ENCODE peak calls at places on chromosomes 2 and 18, in six cellular contexts. B is esophagus squamous epithelium, Q is sigmoid colon, W is breast epithelium, H is IMR-90, Z is mucosa of descending colon. M is an unnamed sample.

GRCh38 chr2:204795156-204795555 is 249.9 kb downstream of the PARD3B start:
- DNase-seq in H (peak; percentile 68), B (no peak), W (no peak), Z (no peak), Q (no peak), M (peak; percentile 60)

GRCh38 chr2:237410949-237411635 is 2.9 kb downstream of the COL6A3 start:
- DNase-seq in Q (peak; percentile 74), Z (no peak), W (no peak), B (no peak), H (no peak), M (no peak)

GRCh38 chr2:67574230-67574629 is 177.1 kb downstream of the ETAA1 start:
- DNase-seq in H (peak; percentile 88), Q (no peak), W (no peak), B (no peak), Z (no peak), M (peak; percentile 29)

GRCh38 chr2:161426788-161427412 is 10.8 kb downstream of the TBR1 start:
- DNase-seq in B (no peak), W (no peak), H (peak; percentile 43), Z (no peak), Q (no peak), M (no peak)

GRCh38 chr2:173124441-173124840 is 48.8 kb downstream of the MAP3K20 start:
- DNase-seq in Q (no peak), H (peak; percentile 32), B (no peak), Z (peak; percentile 17), W (no peak), M (no peak)

GRCh38 chr2:136917281-136917680 is 151.9 kb downstream of the THSD7B start:
- DNase-seq in H (no peak), B (no peak), Z (no peak), W (no peak), Q (no peak), M (no peak)

GRCh38 chr18:56861244-56861643 is 210.1 kb downstream of the WDR7 start:
- DNase-seq in B (no peak), H (no peak), Q (no peak), W (no peak), Z (no peak), M (no peak)

GRCh38 chr2:182132605-182133004 is 147.0 kb downstream of the PPP1R1C start:
- DNase-seq in Z (no peak), W (no peak), H (peak; percentile 53), Q (no peak), B (no peak), M (no peak)

GRCh38 chr18:56702946-56703345 is 51.8 kb downstream of the WDR7 start:
- DNase-seq in Z (no peak), W (no peak), B (no peak), H (peak; percentile 50), Q (no peak), M (peak; percentile 49)

GRCh38 chr2:235643680-235644117 is 149.9 kb downstream of the AGAP1 start:
- DNase-seq in Z (no peak), B (no peak), W (no peak), Q (no peak), H (no peak), M (no peak)

GRCh38 chr2:76861708-76862107 is 660.5 kb downstream of the LRRTM4 start:
- DNase-seq in Q (no peak), Z (no peak), B (no peak), H (no peak), W (no peak), M (peak; percentile 25)

GRCh38 chr18:63301458-63301857 is 18.1 kb downstream of the BCL2 start:
- DNase-seq in Z (no peak), Q (no peak), W (no peak), H (no peak), B (no peak), M (peak; percentile 8)

GRCh38 chr2:108579631-108580030 is 45.4 kb downstream of the LIMS1 start:
- DNase-seq in H (peak; percentile 48), B (no peak), W (no peak), Z (no peak), Q (no peak), M (no peak)

GRCh38 chr2:241272298-241272721 is 43.2 kb downstream of the HDLBP start:
- DNase-seq in B (no peak), Q (peak; percentile 73), H (no peak), W (no peak), Z (peak; percentile 72), M (no peak)

GRCh38 chr2:187658952-187659525 is 104.8 kb upstream of the TFPI start:
- DNase-seq in Z (no peak), H (peak; percentile 45), B (no peak), Q (no peak), W (no peak), M (peak; percentile 44)

GRCh38 chr18:51300912-51301311 is 103.4 kb upstream of the MEX3C start:
- DNase-seq in W (no peak), H (no peak), B (no peak), Z (no peak), Q (no peak), M (no peak)

GRCh38 chr2:211869134-211869533 is 669.5 kb downstream of the ERBB4 start:
- DNase-seq in B (no peak), Q (no peak), W (no peak), Z (no peak), H (no peak), M (no peak)

GRCh38 chr2:157784169-157784822 is 91.8 kb downstream of the ACVR1 start:
- DNase-seq in B (no peak), H (peak; percentile 21), Z (peak; percentile 75), W (peak; percentile 64), Q (peak; percentile 77), M (peak; percentile 64)

GRCh38 chr18:46481048-46481846 is 175.8 kb downstream of the LOXHD1 start:
- DNase-seq in H (peak; percentile 52), B (no peak), Z (no peak), W (no peak), Q (no peak), M (peak; percentile 60)

GRCh38 chr18:46334200-46334553 is 230.0 kb downstream of the HAUS1 start:
- DNase-seq in Q (peak; percentile 50), W (no peak), H (no peak), Z (no peak), B (no peak), M (no peak)

GRCh38 chr18:13500227-13500865 is 226.0 kb downstream of the FAM210A start:
- DNase-seq in H (peak; percentile 57), Q (no peak), Z (no peak), W (no peak), B (no peak), M (peak; percentile 70)

GRCh38 chr2:35503311-35503710 is 852.3 kb upstream of the CRIM1 start:
- DNase-seq in Z (no peak), W (no peak), Q (no peak), B (no peak), H (no peak), M (no peak)

GRCh38 chr2:67566292-67566691 is 169.2 kb downstream of the ETAA1 start:
- DNase-seq in Z (no peak), H (no peak), Q (no peak), W (no peak), B (no peak), M (no peak)

GRCh38 chr2:39492095-39492590 is 55.1 kb upstream of the MAP4K3 start:
- DNase-seq in Q (no peak), W (no peak), Z (no peak), H (peak; percentile 98), B (no peak), M (peak; percentile 93)

GRCh38 chr2:205775091-205775876 is 93.0 kb downstream of the NRP2 start:
- DNase-seq in H (peak; percentile 70), Z (no peak), B (no peak), W (no peak), Q (no peak), M (no peak)

GRCh38 chr2:213995400-213996105 is 415.3 kb upstream of the VWC2L start:
- DNase-seq in H (peak; percentile 94), Z (no peak), Q (no peak), B (no peak), W (no peak), M (peak; percentile 73)

GRCh38 chr2:112994648-112995047 is 10.6 kb upstream of the IL36A start:
- DNase-seq in W (no peak), Q (no peak), B (no peak), Z (no peak), H (no peak), M (no peak)

GRCh38 chr2:112001136-112001764 is 53.8 kb upstream of the TMEM87B start:
- DNase-seq in Z (no peak), B (no peak), H (no peak), Q (no peak), W (no peak), M (no peak)

GRCh38 chr2:119683717-119684443 is 4.9 kb downstream of the TMEM177 start:
- DNase-seq in W (no peak), Q (no peak), Z (no peak), B (no peak), H (peak; percentile 28), M (no peak)

GRCh38 chr2:70679244-70679643 is 88.8 kb downstream of the ADD2 start:
- DNase-seq in Q (peak; percentile 22), B (no peak), Z (no peak), H (no peak), W (no peak), M (no peak)

GRCh38 chr2:65919579-65920188 is 487.3 kb upstream of the SPRED2 start:
- DNase-seq in Q (no peak), W (no peak), Z (no peak), H (no peak), B (no peak), M (no peak)
- TF ChIP-seq CTCF in Q (no peak), W (no peak), Z (no peak), H (no peak), B (no peak), M (no peak)

GRCh38 chr2:183347969-183348368 is 223.7 kb downstream of the NUP35 start:
- DNase-seq in B (no peak), W (no peak), Q (no peak), H (no peak), Z (no peak), M (no peak)
- H3K4me3 ChIP-seq in B (no peak overlapping the region), W (no peak overlapping the region), Q (no peak overlapping the region), H (no peak overlapping the region), Z (no peak overlapping the region), M (no peak overlapping the region)

GRCh38 chr18:43563780-43564179 is 286.5 kb upstream of the SYT4 start:
- DNase-seq in Q (no peak), H (peak; percentile 6), B (no peak), W (no peak), Z (no peak), M (peak; percentile 53)
- TF ChIP-seq CTCF in Q (peak; percentile 22), H (peak; percentile 32), B (peak; percentile 22), W (peak; percentile 50), Z (no peak), M (peak; percentile 60)

GRCh38 chr18:76459687-76460350 is 35.2 kb downstream of the ZNF516 start:
- DNase-seq in Q (peak; percentile 68), W (no peak), H (peak; percentile 100), Z (no peak), B (no peak), M (peak; percentile 99)
- H3K4me3 ChIP-seq in Q (no peak overlapping the region), W (peak overlapping the region; percentile 11), H (no peak overlapping the region), Z (no peak overlapping the region), B (no peak overlapping the region), M (peak overlapping the region; percentile 22)

DNA sequence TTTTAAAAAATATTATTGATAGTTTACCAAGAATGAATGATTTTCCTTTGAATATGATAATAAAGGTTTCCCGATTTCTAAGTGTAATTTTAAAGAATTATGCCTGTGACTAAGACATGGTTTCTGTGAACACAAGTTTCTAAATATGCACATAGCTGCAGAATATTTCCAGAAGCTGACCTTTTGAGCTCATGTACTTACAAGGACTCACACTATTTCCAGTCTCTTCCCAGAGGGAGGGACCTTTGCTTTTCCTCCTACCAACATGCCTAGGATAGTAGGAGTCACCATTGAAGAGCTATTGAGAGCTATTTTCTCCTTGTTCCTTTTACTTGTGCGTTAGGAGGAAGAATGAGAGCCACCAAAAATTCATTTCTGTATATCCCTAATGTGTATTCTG is 81.5 kb downstream of the ANKRD12 start:
- DNase-seq in B (no peak), W (no peak), H (peak; percentile 7), Q (no peak), Z (no peak), M (peak; percentile 21)
- TF ChIP-seq CTCF in B (no peak), W (no peak), H (no peak), Q (no peak), Z (no peak), M (no peak)

M was measured in brain microvascular endothelial cell.